ENCODE peak calls at places on chromosome 1, in seven cellular contexts. K is NCI-H1092 treated with DMSO at 0.1 percent for 48 hours, Z is head of caudate nucleus, E is fibroblast of the conjunctiva, A is LoVo, M is fibroblast of lung, D is cardiac muscle cell. J is an unnamed sample.

GRCh38 chr1:224356685-224357625 is at the start of gene CNIH4:
- DNase-seq in A (peak), M (peak), Z (peak), K (peak), E (peak), D (peak), J (peak)

GRCh38 chr1:241081473-241081872 is 275.5 kb downstream of the RGS7 start:
- DNase-seq in Z (no peak), E (no peak), A (no peak), D (no peak), M (peak), K (no peak), J (no peak)

GRCh38 chr1:56019922-56020321 is 559.4 kb downstream of the PLPP3 start:
- DNase-seq in A (no peak), M (no peak), D (no peak), K (no peak), Z (no peak), E (no peak), J (no peak)

GRCh38 chr1:9724706-9725476 is 73.4 kb downstream of the PIK3CD start:
- DNase-seq in A (peak), D (peak), M (peak), K (peak), Z (peak), E (peak), J (peak)

GRCh38 chr1:15141933-15142647 is 11.5 kb upstream of the TMEM51 start:
- DNase-seq in D (no peak), Z (no peak), E (no peak), A (no peak), K (peak), M (peak), J (peak)

GRCh38 chr1:93446837-93447451 is 974 bp upstream of the FNBP1L start:
- DNase-seq in E (no peak), K (peak), M (no peak), D (no peak), Z (peak), A (peak), J (no peak)

GRCh38 chr1:29736582-29737188 is 500.4 kb downstream of the PTPRU start:
- DNase-seq in D (peak), Z (no peak), K (no peak), E (no peak), M (peak), A (peak), J (no peak)

GRCh38 chr1:10692401-10693021 is 103.9 kb downstream of the CASZ1 start:
- DNase-seq in Z (no peak), D (peak), K (peak), M (no peak), E (no peak), A (peak), J (peak)

GRCh38 chr1:151728151-151728711 is 6.9 kb downstream of the RIIAD1 start:
- DNase-seq in Z (peak), A (no peak), M (peak), D (peak), K (peak), E (no peak), J (no peak)

GRCh38 chr1:154809436-154810413 is 60.4 kb downstream of the KCNN3 start:
- DNase-seq in D (no peak), K (no peak), E (no peak), Z (no peak), M (no peak), A (no peak), J (peak)

GRCh38 chr1:16063921-16064320 is 9.5 kb downstream of the FAM131C start:
- DNase-seq in K (no peak), D (no peak), A (no peak), M (no peak), Z (no peak), E (no peak), J (no peak)

GRCh38 chr1:2829846-2830615 is 28.5 kb upstream of the TTC34 start:
- DNase-seq in K (no peak), D (no peak), M (no peak), E (no peak), A (no peak), Z (no peak), J (no peak)

GRCh38 chr1:54774820-54775498 is 10.6 kb upstream of the PARS2 start:
- DNase-seq in M (peak), A (no peak), D (peak), Z (no peak), E (no peak), K (no peak), J (peak)